ENCODE peak calls at places on chromosomes 11 and 22, in four cellular contexts. One of them, this sample, is unnamed.

GRCh38 chr11:116548286-116548685 is 224.5 kb downstream of the BUD13 start:
- DNase-seq in fibroblast of lung: no peak
- DNase-seq in CD8-positive, alpha-beta memory T cell: no peak
- DNase-seq in iris pigment epithelial cell: no peak
- DNase-seq in this sample: no peak

GRCh38 chr11:26649884-26650283 is 72.0 kb downstream of the SLC5A12 start:
- DNase-seq in iris pigment epithelial cell: peak
- DNase-seq in fibroblast of lung: peak
- DNase-seq in CD8-positive, alpha-beta memory T cell: no peak
- DNase-seq in this sample: peak

GRCh38 chr22:46777609-46777970 is 15.1 kb downstream of the TBC1D22A start:
- DNase-seq in CD8-positive, alpha-beta memory T cell: no peak
- DNase-seq in fibroblast of lung: no peak
- DNase-seq in iris pigment epithelial cell: no peak
- DNase-seq in this sample: no peak

GRCh38 chr22:46044718-46045458 is 67.9 kb upstream of the WNT7B start:
- DNase-seq in fibroblast of lung: peak
- DNase-seq in iris pigment epithelial cell: no peak
- DNase-seq in CD8-positive, alpha-beta memory T cell: peak
- DNase-seq in this sample: no peak

GRCh38 chr11:21866781-21867180 is 326.1 kb upstream of the ANO5 start:
- DNase-seq in CD8-positive, alpha-beta memory T cell: no peak
- DNase-seq in fibroblast of lung: no peak
- DNase-seq in iris pigment epithelial cell: no peak
- DNase-seq in this sample: no peak

GRCh38 chr11:20221546-20221945 is 61.3 kb upstream of the DBX1 start:
- DNase-seq in iris pigment epithelial cell: no peak
- DNase-seq in CD8-positive, alpha-beta memory T cell: no peak
- DNase-seq in fibroblast of lung: no peak
- DNase-seq in this sample: no peak

GRCh38 chr11:3131330-3131941 is 33.7 kb downstream of the OSBPL5 start:
- DNase-seq in iris pigment epithelial cell: no peak
- DNase-seq in fibroblast of lung: no peak
- DNase-seq in CD8-positive, alpha-beta memory T cell: no peak
- DNase-seq in this sample: no peak

GRCh38 chr11:6474423-6474792 is 667 bp upstream of the TRIM3 start:
- DNase-seq in CD8-positive, alpha-beta memory T cell: no peak
- DNase-seq in fibroblast of lung: no peak
- DNase-seq in iris pigment epithelial cell: no peak
- DNase-seq in this sample: no peak

GRCh38 chr11:88337342-88338222 is at the start of gene CTSC:
- DNase-seq in CD8-positive, alpha-beta memory T cell: peak
- DNase-seq in fibroblast of lung: peak
- DNase-seq in iris pigment epithelial cell: peak
- DNase-seq in this sample: peak

GRCh38 chr11:77407613-77408012 is 66.3 kb downstream of the PAK1 start:
- DNase-seq in fibroblast of lung: peak
- DNase-seq in iris pigment epithelial cell: peak
- DNase-seq in CD8-positive, alpha-beta memory T cell: no peak
- DNase-seq in this sample: no peak

GRCh38 chr22:49968831-49969661 is 8.5 kb downstream of the PIM3 start:
- DNase-seq in CD8-positive, alpha-beta memory T cell: no peak
- DNase-seq in iris pigment epithelial cell: no peak
- DNase-seq in fibroblast of lung: no peak
- DNase-seq in this sample: peak

This sample was measured in stimulated activated effector memory CD8-positive, alpha-beta T cell treated with anti-CD3 and anti-CD28 coated beads, Interleukin-12 subunit alpha, Interleukin-12 subunit beta, amount 100 ng/mL, for 72 hours.